ENCODE peak calls at places on chromosomes 2 and 18, in four cellular contexts. S is HepG2, E is K562, P is GM12878. A is an unnamed sample.

GRCh38 chr2:85276571-85277121 is 51.1 kb downstream of the TGOLN2 start:
- DNase-seq in S (no peak), E (no peak), P (no peak), A (no peak)

GRCh38 chr18:69432847-69433246 is 32.2 kb downstream of the DOK6 start:
- DNase-seq in S (no peak), E (no peak), P (no peak), A (no peak)

GRCh38 chr18:11981633-11982366 is 493 bp downstream of the IMPA2 start:
- DNase-seq in S (peak; percentile 92), E (no peak), P (no peak), A (peak; percentile 73)

GRCh38 chr2:135743860-135744259 is 2.2 kb downstream of the UBXN4 start:
- DNase-seq in S (peak; percentile 40), E (no peak), P (no peak), A (no peak)

GRCh38 chr2:40346535-40347354 is 105.1 kb downstream of the SLC8A1 start:
- DNase-seq in S (no peak), E (no peak), P (peak; percentile 5), A (no peak)

GRCh38 chr18:42936289-42936688 is 179.2 kb downstream of the RIT2 start:
- DNase-seq in S (no peak), E (no peak), P (peak; percentile 19), A (no peak)

GRCh38 chr18:75455249-75456183 is 28.0 kb upstream of the SMIM21 start:
- DNase-seq in S (no peak), E (no peak), P (no peak), A (peak; percentile 57)

GRCh38 chr18:2961828-2962227 is 51.1 kb downstream of the LPIN2 start:
- DNase-seq in S (no peak), E (no peak), P (no peak), A (no peak)

GRCh38 chr2:158995677-158996049 is 27.2 kb downstream of the TANC1 start:
- DNase-seq in S (no peak), E (no peak), P (no peak), A (no peak)

GRCh38 chr2:109355192-109355843 is 226.3 kb downstream of the SH3RF3 start:
- DNase-seq in S (no peak), E (no peak), P (no peak), A (no peak)

GRCh38 chr2:131044078-131044756 is 49.0 kb downstream of the FAM168B start:
- DNase-seq in S (no peak), E (no peak), P (no peak), A (no peak)

GRCh38 chr2:47065771-47066380 is 89.2 kb downstream of the STPG4 start:
- DNase-seq in S (no peak), E (no peak), P (no peak), A (peak; percentile 34)

GRCh38 chr2:1405124-1405523 is 8.1 kb upstream of the TPO start:
- DNase-seq in S (no peak), E (no peak), P (no peak), A (no peak)

GRCh38 chr2:159283529-159283928 is 3.0 kb downstream of the WDSUB1 start:
- DNase-seq in S (no peak), E (no peak), P (no peak), A (peak; percentile 12)

GRCh38 chr2:179184610-179185009 is 80.0 kb downstream of the SESTD1 start:
- DNase-seq in S (no peak), E (no peak), P (no peak), A (no peak)

GRCh38 chr2:149885468-149885867 is 297.9 kb upstream of the MMADHC start:
- DNase-seq in S (no peak), E (no peak), P (no peak), A (no peak)

GRCh38 chr2:55926246-55926645 is 2.7 kb upstream of the EFEMP1 start:
- DNase-seq in S (no peak), E (no peak), P (no peak), A (peak; percentile 43)

GRCh38 chr2:85264471-85264870 is 63.3 kb downstream of the TGOLN2 start:
- DNase-seq in S (no peak), E (no peak), P (no peak), A (peak; percentile 80)

GRCh38 chr2:31388736-31389135 is 25.8 kb downstream of the XDH start:
- DNase-seq in S (no peak), E (no peak), P (no peak), A (no peak)

GRCh38 chr2:20015482-20016083 is 3.1 kb upstream of the MATN3 start:
- DNase-seq in S (peak; percentile 75), E (peak; percentile 45), P (peak; percentile 7), A (peak; percentile 67)

GRCh38 chr2:83949361-83949760 is 509.7 kb downstream of the SUCLG1 start:
- DNase-seq in S (no peak), E (no peak), P (no peak), A (no peak)

DNA sequence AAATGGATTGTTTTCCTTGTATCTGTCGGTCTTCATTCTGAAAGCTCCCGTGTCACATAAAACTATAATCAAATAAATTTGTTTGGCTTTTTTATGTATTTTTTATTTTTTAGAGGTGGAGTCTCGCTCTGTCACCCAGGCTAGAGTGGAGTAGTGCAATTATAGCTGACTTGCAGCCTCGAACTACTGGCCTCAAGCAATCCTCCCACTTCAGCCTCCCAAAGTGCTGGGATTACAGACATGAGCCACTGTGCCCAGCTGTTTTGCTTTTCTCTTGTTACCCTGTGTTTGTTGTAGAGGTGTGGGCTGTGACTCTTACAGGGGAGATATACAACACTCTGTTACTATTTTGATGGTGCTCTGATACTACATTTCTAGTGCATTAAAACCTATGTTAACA is 2.2 kb downstream of the GALM start:
- DNase-seq in S (no peak), E (no peak), P (no peak), A (no peak)
- H2AFZ ChIP-seq in S (no peak overlapping the region), E (no peak overlapping the region), P (no peak overlapping the region), A (no peak overlapping the region)

GRCh38 chr2:113799375-113799774 is 42.9 kb upstream of the SLC35F5 start:
- DNase-seq in S (no peak), E (no peak), P (no peak), A (no peak)
- TF ChIP-seq JUNB in S (no peak), E (no peak), P (no peak), A (no peak)

GRCh38 chr2:6881036-6881435 is 3.5 kb downstream of the RSAD2 start:
- DNase-seq in S (no peak), E (no peak), P (no peak), A (no peak)

GRCh38 chr2:6879011-6879410 is 1.4 kb downstream of the RSAD2 start:
- DNase-seq in S (no peak), E (no peak), P (no peak), A (no peak)

GRCh38 chr2:6876299-6876698 is 1.3 kb upstream of the RSAD2 start:
- DNase-seq in S (no peak), E (no peak), P (no peak), A (no peak)

GRCh38 chr2:6880200-6880733 is 2.7 kb downstream of the RSAD2 start:
- DNase-seq in S (no peak), E (no peak), P (no peak), A (no peak)

GRCh38 chr2:6877402-6878305 is at the start of gene RSAD2:
- DNase-seq in S (peak; percentile 31), E (no peak), P (peak; percentile 15), A (no peak)
- H2AFZ ChIP-seq in S (peak within 1 kb of the TSS; percentile 4), E (peak within 1 kb of the TSS; percentile 42), P (peak within 1 kb of the TSS; percentile 52), A (no peak within 1 kb of the TSS)

GRCh38 chr2:119109823-119110222 is 48.7 kb downstream of the C1QL2 start:
- DNase-seq in S (no peak), E (no peak), P (no peak), A (no peak)
- TF ChIP-seq JUNB in S (no peak), E (no peak), P (no peak), A (no peak)

DNA sequence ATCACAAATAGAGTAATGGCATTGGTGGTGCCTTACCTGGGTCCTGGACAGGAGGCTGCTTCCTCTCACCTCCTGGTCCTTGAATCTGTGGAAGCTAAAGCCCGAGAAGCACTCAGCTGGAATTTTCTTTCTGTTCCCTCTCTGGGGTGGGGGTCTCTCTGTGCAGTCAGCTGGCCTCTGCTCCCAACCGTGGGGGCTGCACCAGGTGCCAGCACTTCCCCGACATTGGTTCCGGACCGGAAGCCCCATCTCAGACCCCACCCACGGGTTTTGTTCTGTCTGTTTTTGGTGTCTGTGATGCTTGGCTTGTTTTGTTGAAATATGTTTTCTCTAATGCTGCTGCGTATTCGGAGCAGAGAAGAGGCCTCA is 154.7 kb downstream of the TWIST2 start:
- DNase-seq in S (no peak), E (no peak), P (no peak), A (no peak)
- H2AFZ ChIP-seq in S (no peak overlapping the region), E (no peak overlapping the region), P (no peak overlapping the region), A (no peak overlapping the region)

A was measured in GM23338.